ENCODE peak calls at places on chromosome 9, in six cellular contexts. One of them, this sample, is unnamed.

GRCh38 chr9:137740311-137740710 is 121.5 kb downstream of the EHMT1 start:
- DNase-seq in COLO829: no peak
- DNase-seq in hepatic stellate cell: peak
- DNase-seq in SW 1271: no peak
- DNase-seq in activated T-cell treated with anti-CD3 and anti-CD28 coated beads for 1 hour: no peak
- DNase-seq in H9: no peak
- DNase-seq in this sample: no peak

GRCh38 chr9:108331596-108331995 is 524.2 kb downstream of the ACTL7B start:
- DNase-seq in COLO829: no peak
- DNase-seq in hepatic stellate cell: no peak
- DNase-seq in SW 1271: no peak
- DNase-seq in activated T-cell treated with anti-CD3 and anti-CD28 coated beads for 1 hour: no peak
- DNase-seq in H9: no peak
- DNase-seq in this sample: no peak

GRCh38 chr9:68455436-68455835 is 85.2 kb downstream of the TMEM252 start:
- DNase-seq in COLO829: no peak
- DNase-seq in hepatic stellate cell: no peak
- DNase-seq in SW 1271: no peak
- DNase-seq in activated T-cell treated with anti-CD3 and anti-CD28 coated beads for 1 hour: no peak
- DNase-seq in H9: no peak
- DNase-seq in this sample: no peak

GRCh38 chr9:108162664-108163063 is 673.1 kb upstream of the KLF4 start:
- DNase-seq in COLO829: peak
- DNase-seq in hepatic stellate cell: no peak
- DNase-seq in SW 1271: no peak
- DNase-seq in activated T-cell treated with anti-CD3 and anti-CD28 coated beads for 1 hour: no peak
- DNase-seq in H9: no peak
- DNase-seq in this sample: no peak

GRCh38 chr9:129341197-129341990 is 163.3 kb upstream of the IER5L start:
- DNase-seq in COLO829: no peak
- DNase-seq in hepatic stellate cell: no peak
- DNase-seq in SW 1271: no peak
- DNase-seq in activated T-cell treated with anti-CD3 and anti-CD28 coated beads for 1 hour: no peak
- DNase-seq in H9: no peak
- DNase-seq in this sample: no peak

GRCh38 chr9:114366334-114367128 is 21.3 kb downstream of the AKNA start:
- DNase-seq in COLO829: no peak
- DNase-seq in hepatic stellate cell: peak
- DNase-seq in SW 1271: no peak
- DNase-seq in activated T-cell treated with anti-CD3 and anti-CD28 coated beads for 1 hour: no peak
- DNase-seq in H9: no peak
- DNase-seq in this sample: peak

GRCh38 chr9:98380065-98380681 is 124.7 kb upstream of the TBC1D2 start:
- DNase-seq in COLO829: peak
- DNase-seq in hepatic stellate cell: peak
- DNase-seq in SW 1271: peak
- DNase-seq in activated T-cell treated with anti-CD3 and anti-CD28 coated beads for 1 hour: no peak
- DNase-seq in H9: peak
- DNase-seq in this sample: no peak

GRCh38 chr9:82183181-82183860 is 194.7 kb downstream of the SPATA31D1 start:
- DNase-seq in COLO829: no peak
- DNase-seq in hepatic stellate cell: no peak
- DNase-seq in SW 1271: no peak
- DNase-seq in activated T-cell treated with anti-CD3 and anti-CD28 coated beads for 1 hour: no peak
- DNase-seq in H9: no peak
- DNase-seq in this sample: peak

GRCh38 chr9:2727966-2728613 is 10.8 kb downstream of the KCNV2 start:
- DNase-seq in COLO829: no peak
- DNase-seq in hepatic stellate cell: peak
- DNase-seq in SW 1271: no peak
- DNase-seq in activated T-cell treated with anti-CD3 and anti-CD28 coated beads for 1 hour: no peak
- DNase-seq in H9: no peak
- DNase-seq in this sample: peak

GRCh38 chr9:16039988-16040761 is 487.3 kb downstream of the CCDC171 start:
- DNase-seq in COLO829: no peak
- DNase-seq in hepatic stellate cell: no peak
- DNase-seq in SW 1271: no peak
- DNase-seq in activated T-cell treated with anti-CD3 and anti-CD28 coated beads for 1 hour: no peak
- DNase-seq in H9: peak
- DNase-seq in this sample: no peak

This sample was measured in MM.1S.